ENCODE peak calls at places on chromosomes 7 and 10, in eight cellular contexts. O is psoas muscle; T is brain microvascular endothelial cell; L is endothelial cell of umbilical vein; Q is CD4-positive, alpha-beta T cell; U is endothelial cell; D is type B pancreatic cell; W is OCI-LY7. K is an unnamed sample.

GRCh38 chr10:95133016-95133752 is 60.9 kb upstream of the ACSM6 start:
- DNase-seq in O (peak), T (peak), L (peak), Q (peak), U (peak), D (no peak), W (peak), K (peak)

GRCh38 chr10:32005050-32005449 is 51.2 kb downstream of the KIF5B start:
- DNase-seq in O (no peak), T (peak), L (peak), Q (peak), U (peak), D (no peak), W (peak), K (no peak)

GRCh38 chr7:5774136-5774535 is 7.3 kb downstream of the RNF216 start:
- DNase-seq in O (no peak), T (no peak), L (no peak), Q (no peak), U (no peak), D (no peak), W (no peak), K (no peak)

GRCh38 chr10:50596456-50596855 is 27.3 kb downstream of the SGMS1 start:
- DNase-seq in O (no peak), T (no peak), L (peak), Q (no peak), U (no peak), D (no peak), W (no peak), K (no peak)

GRCh38 chr7:142629588-142630260 is 119.5 kb upstream of the PRSS1 start:
- DNase-seq in O (no peak), T (peak), L (no peak), Q (no peak), U (no peak), D (no peak), W (no peak), K (no peak)

GRCh38 chr10:88033380-88033779 is 170.0 kb downstream of the PTEN start:
- DNase-seq in O (no peak), T (no peak), L (no peak), Q (no peak), U (no peak), D (no peak), W (no peak), K (no peak)

GRCh38 chr7:3156508-3156907 is 112.8 kb upstream of the CARD11 start:
- DNase-seq in O (no peak), T (no peak), L (no peak), Q (no peak), U (no peak), D (no peak), W (no peak), K (no peak)

GRCh38 chr10:4767033-4767814 is 58.8 kb upstream of the AKR1E2 start:
- DNase-seq in O (no peak), T (peak), L (peak), Q (no peak), U (no peak), D (no peak), W (peak), K (no peak)

GRCh38 chr7:151114151-151115090 is 28.1 kb downstream of the AGAP3 start:
- DNase-seq in O (no peak), T (no peak), L (no peak), Q (no peak), U (peak), D (no peak), W (no peak), K (no peak)

GRCh38 chr10:16822726-16823360 is 5.6 kb upstream of the RSU1 start:
- DNase-seq in O (no peak), T (no peak), L (no peak), Q (no peak), U (no peak), D (no peak), W (no peak), K (no peak)

GRCh38 chr7:143979999-143980398 is 20.1 kb upstream of the OR6B1 start:
- DNase-seq in O (no peak), T (no peak), L (no peak), Q (no peak), U (no peak), D (no peak), W (no peak), K (no peak)

DNA sequence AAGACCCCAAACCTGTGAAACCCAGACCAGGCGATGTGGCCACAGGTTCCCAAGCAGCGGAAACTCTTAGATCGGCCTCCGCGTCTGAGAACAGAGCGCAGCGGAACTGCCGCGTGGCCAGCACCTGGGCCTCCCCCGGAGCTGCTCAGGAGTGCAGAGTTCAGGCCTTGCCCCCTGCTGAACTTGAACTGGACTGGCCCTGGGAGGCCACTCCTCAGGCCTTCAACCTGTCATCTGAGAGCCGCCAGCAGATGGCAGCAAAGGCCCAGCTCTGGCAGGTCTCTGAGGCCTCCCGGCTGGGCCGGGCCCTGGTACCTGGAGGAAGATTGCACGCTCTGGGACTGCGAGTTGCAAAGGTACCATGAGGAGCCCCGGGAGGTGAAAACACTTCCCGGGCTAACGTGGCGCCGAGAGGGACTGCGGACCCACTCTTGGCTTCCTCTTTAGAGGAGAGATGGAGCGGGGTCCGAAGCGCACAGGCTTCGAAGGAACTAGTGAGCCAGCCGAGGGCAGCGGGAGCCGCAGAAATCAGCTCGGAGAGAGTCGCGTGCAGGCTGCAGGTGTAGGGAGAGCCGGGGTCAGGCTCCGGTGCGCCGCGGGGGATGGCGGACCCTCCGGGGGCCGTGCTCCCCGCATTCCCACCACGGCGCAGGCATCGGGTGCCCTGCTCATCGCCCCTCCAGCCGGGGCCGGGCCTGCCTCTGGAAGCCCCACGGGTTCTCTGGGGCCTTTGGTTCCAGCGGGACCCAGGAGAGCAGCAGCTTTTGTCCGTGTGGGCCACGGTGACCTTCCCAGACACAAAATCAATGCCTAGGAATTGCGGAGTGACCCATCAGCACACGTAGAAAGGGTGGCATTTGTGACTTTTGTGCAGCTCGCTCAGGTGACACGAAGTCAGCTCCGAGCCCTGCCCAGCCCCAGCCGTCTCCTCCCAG is 89.0 kb downstream of the PAXIP1 start:
- DNase-seq in O (peak), T (peak), L (peak), Q (peak), U (peak), D (peak), W (peak), K (peak)
- TF ChIP-seq CTCF in O (peak), T (peak), L (peak), Q (peak), U (peak), D (peak), W (peak), K (peak)

GRCh38 chr10:110176122-110176521 is 31.3 kb upstream of the MXI1 start:
- DNase-seq in O (no peak), T (no peak), L (peak), Q (no peak), U (no peak), D (peak), W (no peak), K (no peak)
- TF ChIP-seq CTCF in O (no peak), T (no peak), L (no peak), Q (no peak), U (no peak), D (no peak), W (no peak), K (no peak)

GRCh38 chr10:69800665-69801064 is 1.0 kb upstream of the COL13A1 start:
- DNase-seq in O (no peak), T (no peak), L (no peak), Q (no peak), U (no peak), D (no peak), W (no peak), K (no peak)

GRCh38 chr10:69801434-69802315 is at the start of gene COL13A1:
- DNase-seq in O (peak), T (peak), L (peak), Q (no peak), U (peak), D (peak), W (no peak), K (no peak)

GRCh38 chr10:69801094-69801433 is 642 bp upstream of the COL13A1 start:
- DNase-seq in O (peak), T (peak), L (peak), Q (no peak), U (peak), D (no peak), W (peak), K (no peak)

GRCh38 chr10:69797959-69798358 is 3.7 kb upstream of the COL13A1 start:
- DNase-seq in O (no peak), T (no peak), L (no peak), Q (no peak), U (no peak), D (no peak), W (no peak), K (no peak)

DNA sequence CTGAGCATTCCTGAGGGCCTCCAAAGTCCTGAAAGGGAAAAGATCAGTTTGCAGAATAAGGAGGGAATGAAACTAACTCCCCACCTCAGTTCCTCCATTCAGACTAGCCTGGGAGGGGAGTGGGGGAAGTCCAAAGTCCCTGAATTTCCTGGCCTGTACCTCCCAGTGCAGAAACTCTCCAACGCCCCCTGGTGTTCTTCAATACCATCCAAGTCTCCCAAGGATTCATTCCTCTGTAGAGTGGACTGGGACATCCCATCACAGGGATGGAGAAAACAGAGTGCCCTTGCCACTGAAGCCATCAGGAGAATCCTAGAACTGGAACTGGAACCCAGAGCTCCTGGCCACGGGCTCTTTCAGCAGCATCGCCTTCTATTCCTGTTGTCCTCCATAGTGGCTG is 1.6 kb upstream of the COL13A1 start:
- DNase-seq in O (no peak), T (peak), L (peak), Q (no peak), U (peak), D (no peak), W (peak), K (no peak)
- TF ChIP-seq CTCF in O (peak), T (peak), L (peak), Q (no peak), U (peak), D (peak), W (peak), K (peak)

DNA sequence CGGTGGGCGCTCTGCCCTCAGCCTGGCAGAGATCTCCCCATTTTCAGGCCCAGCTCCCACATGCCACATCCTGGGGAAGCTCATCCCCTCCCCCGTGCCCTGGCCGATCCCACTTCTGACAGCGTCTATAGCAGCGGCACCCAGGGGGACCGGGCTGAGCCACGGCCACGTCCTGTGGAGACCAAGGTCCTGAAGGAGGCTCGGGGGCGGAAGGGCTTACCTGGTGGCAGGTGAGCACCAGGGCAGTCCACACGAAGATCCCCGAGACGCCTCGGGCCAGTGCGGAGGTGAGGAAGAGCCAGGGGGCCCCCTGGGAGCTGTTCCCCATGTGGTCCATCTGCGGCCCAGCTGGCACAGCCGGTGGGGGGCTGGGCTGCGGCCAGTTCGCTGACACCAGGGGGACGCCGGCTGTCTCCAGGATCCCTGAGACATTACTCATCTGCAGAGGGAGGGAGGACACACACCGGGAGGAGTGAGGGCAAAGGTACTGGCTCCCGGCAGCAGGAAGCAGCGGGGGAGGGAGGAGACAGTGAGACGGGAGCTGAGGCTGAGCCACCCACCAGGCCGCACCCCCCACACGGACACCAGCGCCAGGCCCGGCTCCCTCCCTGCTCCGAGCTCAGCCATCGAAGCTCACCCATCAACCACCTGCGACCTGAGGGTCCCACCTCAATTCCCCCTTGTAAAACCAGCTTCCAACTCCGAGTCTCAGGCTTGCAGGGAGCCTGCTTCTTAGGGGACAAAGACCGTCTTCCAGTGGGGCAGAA is 776 bp downstream of the TMEM184A start:
- DNase-seq in O (peak), T (peak), L (peak), Q (no peak), U (no peak), D (no peak), W (no peak), K (peak)
- TF ChIP-seq CTCF in O (no peak), T (no peak), L (no peak), Q (no peak), U (no peak), D (no peak), W (no peak), K (no peak)

GRCh38 chr10:97404044-97404443 is 2.9 kb upstream of the RRP12 start:
- DNase-seq in O (no peak), T (no peak), L (no peak), Q (no peak), U (no peak), D (no peak), W (no peak), K (no peak)

GRCh38 chr10:97399843-97400545 is 1.1 kb downstream of the RRP12 start:
- DNase-seq in O (peak), T (peak), L (peak), Q (no peak), U (no peak), D (no peak), W (peak), K (no peak)

GRCh38 chr10:97396056-97396455 is 5.1 kb downstream of the RRP12 start:
- DNase-seq in O (no peak), T (no peak), L (no peak), Q (no peak), U (no peak), D (no peak), W (no peak), K (no peak)

GRCh38 chr10:97401455-97401919 is 347 bp upstream of the RRP12 start:
- DNase-seq in O (no peak), T (no peak), L (no peak), Q (no peak), U (no peak), D (no peak), W (no peak), K (no peak)

DNA sequence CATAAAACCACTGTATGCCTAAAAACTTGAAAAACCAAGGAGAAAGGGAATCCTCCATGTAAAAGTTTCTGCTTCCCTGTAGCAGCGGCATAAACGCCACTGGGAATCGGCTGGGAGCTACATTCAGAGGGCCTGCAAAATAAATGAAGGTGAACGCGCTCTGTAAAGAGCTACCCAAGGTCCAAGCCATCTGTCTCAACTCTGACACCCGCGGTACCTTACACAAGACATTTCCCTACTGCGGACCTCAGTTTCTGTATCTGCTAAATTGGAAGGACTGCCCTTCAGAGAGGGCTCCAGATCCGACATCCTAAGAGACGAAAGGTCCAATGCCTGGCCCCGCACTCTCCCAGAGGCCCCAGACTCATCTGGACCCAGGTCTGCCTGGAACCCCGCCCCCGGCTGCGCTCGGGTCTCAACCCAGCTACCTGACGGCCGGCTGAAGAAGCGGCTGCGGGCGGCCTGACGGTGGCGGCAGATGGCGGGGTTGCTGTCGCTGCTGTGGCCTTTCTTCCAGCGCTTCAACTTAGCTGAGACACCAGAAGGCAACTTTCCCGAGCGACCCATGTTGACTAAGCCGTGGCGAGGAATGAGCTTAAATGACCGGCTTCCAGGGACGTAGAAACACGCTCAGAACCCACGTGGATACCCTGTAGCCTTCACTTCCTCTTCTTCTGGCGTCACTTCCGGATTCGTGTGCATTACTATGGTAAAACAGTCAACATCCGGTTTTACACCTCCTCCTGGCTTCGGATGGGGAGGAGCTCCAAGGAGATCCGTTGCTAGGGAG is at the start of gene RRP12:
- DNase-seq in O (peak), T (peak), L (peak), Q (peak), U (peak), D (peak), W (peak), K (peak)
- TF ChIP-seq CTCF in O (no peak), T (peak), L (no peak), Q (peak), U (no peak), D (peak), W (peak), K (no peak)

DNA sequence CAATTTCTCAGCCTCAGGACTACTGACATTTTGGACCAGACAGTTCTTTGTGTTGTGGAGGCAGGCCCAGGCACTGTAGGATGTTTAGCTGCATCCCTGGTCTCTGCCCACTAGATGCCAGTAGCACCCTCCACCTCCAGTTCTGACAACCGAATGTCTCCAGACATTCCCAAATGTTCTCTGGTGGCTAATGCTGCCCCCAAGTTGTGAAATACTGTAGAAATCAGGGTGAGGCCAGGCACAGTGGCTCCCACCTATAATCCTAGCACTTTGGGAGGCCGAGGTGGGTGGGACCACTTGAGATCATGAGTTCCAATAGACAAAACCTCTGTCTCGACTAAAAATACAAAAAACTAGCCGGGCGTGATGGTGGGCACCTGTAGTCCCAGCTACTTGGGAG is 18.2 kb downstream of the HNRNPF start:
- DNase-seq in O (no peak), T (peak), L (peak), Q (no peak), U (no peak), D (no peak), W (no peak), K (no peak)
- TF ChIP-seq CTCF in O (peak), T (peak), L (peak), Q (peak), U (no peak), D (peak), W (peak), K (peak)